ENCODE peak calls at places on chromosomes 12 and 14, in six cellular contexts. One of them, this sample, is unnamed.

GRCh38 chr14:92993302-92993701 is 70.4 kb downstream of the CHGA start:
- DNase-seq in GM23338: no peak
- DNase-seq in RWPE2: no peak
- DNase-seq in transverse colon: no peak
- DNase-seq in psoas muscle: no peak
- DNase-seq in hepatocyte: no peak
- DNase-seq in this sample: no peak

GRCh38 chr14:92263681-92264080 is 59.3 kb upstream of the SLC24A4 start:
- DNase-seq in GM23338: no peak
- DNase-seq in RWPE2: no peak
- DNase-seq in transverse colon: no peak
- DNase-seq in psoas muscle: no peak
- DNase-seq in hepatocyte: no peak
- DNase-seq in this sample: no peak

GRCh38 chr14:99800781-99801180 is 7.6 kb downstream of the EML1 start:
- DNase-seq in GM23338: no peak
- DNase-seq in RWPE2: no peak
- DNase-seq in transverse colon: no peak
- DNase-seq in psoas muscle: no peak
- DNase-seq in hepatocyte: no peak
- DNase-seq in this sample: no peak

GRCh38 chr12:10182662-10183061 is 3.8 kb downstream of the TMEM52B start:
- DNase-seq in GM23338: no peak
- DNase-seq in RWPE2: no peak
- DNase-seq in transverse colon: no peak
- DNase-seq in psoas muscle: no peak
- DNase-seq in hepatocyte: peak; percentile 32
- DNase-seq in this sample: no peak

GRCh38 chr12:52745554-52745953 is 31.6 kb downstream of the KRT76 start:
- DNase-seq in GM23338: no peak
- DNase-seq in RWPE2: no peak
- DNase-seq in transverse colon: no peak
- DNase-seq in psoas muscle: no peak
- DNase-seq in hepatocyte: no peak
- DNase-seq in this sample: no peak

GRCh38 chr12:120820885-120821510 is 83.2 kb downstream of the SPPL3 start:
- DNase-seq in GM23338: no peak
- DNase-seq in RWPE2: no peak
- DNase-seq in transverse colon: no peak
- DNase-seq in psoas muscle: no peak
- DNase-seq in hepatocyte: no peak
- DNase-seq in this sample: no peak

GRCh38 chr14:103702497-103703432 is 12.5 kb downstream of the XRCC3 start:
- DNase-seq in GM23338: no peak
- DNase-seq in RWPE2: no peak
- DNase-seq in transverse colon: no peak
- DNase-seq in psoas muscle: no peak
- DNase-seq in hepatocyte: no peak
- DNase-seq in this sample: no peak

GRCh38 chr12:104137175-104137901 is 672 bp downstream of the NFYB start:
- DNase-seq in GM23338: peak; percentile 70
- DNase-seq in RWPE2: no peak
- DNase-seq in transverse colon: peak; percentile 42
- DNase-seq in psoas muscle: peak; percentile 50
- DNase-seq in hepatocyte: peak; percentile 46
- DNase-seq in this sample: no peak

GRCh38 chr12:39618701-39619100 is 902 bp downstream of the ABCD2 start:
- DNase-seq in GM23338: no peak
- DNase-seq in RWPE2: no peak
- DNase-seq in transverse colon: no peak
- DNase-seq in psoas muscle: no peak
- DNase-seq in hepatocyte: no peak
- DNase-seq in this sample: no peak

GRCh38 chr14:93619176-93619793 is 169.0 kb downstream of the PRIMA1 start:
- DNase-seq in GM23338: peak; percentile 78
- DNase-seq in RWPE2: no peak
- DNase-seq in transverse colon: peak; percentile 9
- DNase-seq in psoas muscle: no peak
- DNase-seq in hepatocyte: peak; percentile 65
- DNase-seq in this sample: peak; percentile 17

GRCh38 chr12:43730283-43730682 is 28.3 kb downstream of the PUS7L start:
- DNase-seq in GM23338: no peak
- DNase-seq in RWPE2: no peak
- DNase-seq in transverse colon: no peak
- DNase-seq in psoas muscle: no peak
- DNase-seq in hepatocyte: no peak
- DNase-seq in this sample: no peak

GRCh38 chr12:43736921-43737440 is 21.6 kb downstream of the PUS7L start:
- DNase-seq in GM23338: no peak
- DNase-seq in RWPE2: no peak
- DNase-seq in transverse colon: no peak
- DNase-seq in psoas muscle: no peak
- DNase-seq in hepatocyte: no peak
- DNase-seq in this sample: no peak

GRCh38 chr12:43728698-43729097 is 29.9 kb downstream of the PUS7L start:
- DNase-seq in GM23338: no peak
- DNase-seq in RWPE2: no peak
- DNase-seq in transverse colon: no peak
- DNase-seq in psoas muscle: no peak
- DNase-seq in hepatocyte: no peak
- DNase-seq in this sample: no peak

GRCh38 chr12:43737646-43738045 is 20.9 kb downstream of the PUS7L start:
- DNase-seq in GM23338: no peak
- DNase-seq in RWPE2: no peak
- DNase-seq in transverse colon: no peak
- DNase-seq in psoas muscle: no peak
- DNase-seq in hepatocyte: no peak
- DNase-seq in this sample: no peak

GRCh38 chr12:43733687-43734086 is 24.9 kb downstream of the PUS7L start:
- DNase-seq in GM23338: no peak
- DNase-seq in RWPE2: no peak
- DNase-seq in transverse colon: no peak
- DNase-seq in psoas muscle: no peak
- DNase-seq in hepatocyte: no peak
- DNase-seq in this sample: no peak
- TF ChIP-seq CTCF in GM23338: no peak
- TF ChIP-seq CTCF in RWPE2: peak; percentile 26
- TF ChIP-seq CTCF in transverse colon: no peak
- TF ChIP-seq CTCF in psoas muscle: no peak
- TF ChIP-seq CTCF in hepatocyte: no peak
- TF ChIP-seq CTCF in this sample: peak; percentile 26

GRCh38 chr12:47740536-47741339 is 15.4 kb upstream of the ENDOU start:
- DNase-seq in GM23338: no peak
- DNase-seq in RWPE2: peak; percentile 54
- DNase-seq in transverse colon: peak; percentile 58
- DNase-seq in psoas muscle: no peak
- DNase-seq in hepatocyte: no peak
- DNase-seq in this sample: no peak
- H3K4me3 ChIP-seq in GM23338: no peak overlapping the region
- H3K4me3 ChIP-seq in RWPE2: no peak overlapping the region
- H3K4me3 ChIP-seq in transverse colon: no peak overlapping the region
- H3K4me3 ChIP-seq in psoas muscle: no peak overlapping the region
- H3K4me3 ChIP-seq in hepatocyte: no peak overlapping the region
- H3K4me3 ChIP-seq in this sample: no peak overlapping the region

DNA sequence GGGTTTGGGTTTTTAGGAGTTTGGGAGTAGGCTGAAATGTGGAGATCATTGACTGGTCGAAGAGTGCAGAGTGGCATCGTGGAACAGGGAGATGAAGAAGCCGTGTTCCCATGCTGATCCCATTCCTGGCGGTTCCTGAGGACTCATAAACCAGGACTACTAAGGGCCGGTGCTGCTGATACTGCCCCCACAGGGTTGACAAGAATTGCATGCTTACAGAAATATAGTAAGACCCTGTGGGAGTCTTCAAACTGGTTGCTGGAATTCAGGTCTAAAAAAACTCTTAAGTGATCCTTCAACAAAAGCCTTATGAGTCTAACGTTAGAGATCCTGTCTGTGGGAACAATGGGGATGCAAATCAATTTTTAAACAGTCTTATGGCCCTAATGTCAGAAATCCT is 64.0 kb upstream of the ARHGAP5 start:
- DNase-seq in GM23338: peak; percentile 75
- DNase-seq in RWPE2: no peak
- DNase-seq in transverse colon: no peak
- DNase-seq in psoas muscle: no peak
- DNase-seq in hepatocyte: no peak
- DNase-seq in this sample: no peak
- TF ChIP-seq CTCF in GM23338: peak; percentile 58
- TF ChIP-seq CTCF in RWPE2: no peak
- TF ChIP-seq CTCF in transverse colon: no peak
- TF ChIP-seq CTCF in psoas muscle: no peak
- TF ChIP-seq CTCF in hepatocyte: no peak
- TF ChIP-seq CTCF in this sample: no peak

GRCh38 chr12:114674201-114675047 is 9.6 kb downstream of the TBX3 start:
- DNase-seq in GM23338: peak; percentile 62
- DNase-seq in RWPE2: peak; percentile 60
- DNase-seq in transverse colon: no peak
- DNase-seq in psoas muscle: peak; percentile 19
- DNase-seq in hepatocyte: peak; percentile 41
- DNase-seq in this sample: no peak

GRCh38 chr12:114672817-114673168 is 11.2 kb downstream of the TBX3 start:
- DNase-seq in GM23338: peak; percentile 50
- DNase-seq in RWPE2: peak; percentile 66
- DNase-seq in transverse colon: no peak
- DNase-seq in psoas muscle: no peak
- DNase-seq in hepatocyte: peak; percentile 46
- DNase-seq in this sample: no peak

GRCh38 chr12:114671664-114672476 is 12.1 kb downstream of the TBX3 start:
- DNase-seq in GM23338: peak; percentile 73
- DNase-seq in RWPE2: no peak
- DNase-seq in transverse colon: no peak
- DNase-seq in psoas muscle: peak; percentile 55
- DNase-seq in hepatocyte: peak; percentile 75
- DNase-seq in this sample: no peak

GRCh38 chr12:114671321-114671663 is 12.7 kb downstream of the TBX3 start:
- DNase-seq in GM23338: no peak
- DNase-seq in RWPE2: no peak
- DNase-seq in transverse colon: no peak
- DNase-seq in psoas muscle: no peak
- DNase-seq in hepatocyte: no peak
- DNase-seq in this sample: no peak

DNA sequence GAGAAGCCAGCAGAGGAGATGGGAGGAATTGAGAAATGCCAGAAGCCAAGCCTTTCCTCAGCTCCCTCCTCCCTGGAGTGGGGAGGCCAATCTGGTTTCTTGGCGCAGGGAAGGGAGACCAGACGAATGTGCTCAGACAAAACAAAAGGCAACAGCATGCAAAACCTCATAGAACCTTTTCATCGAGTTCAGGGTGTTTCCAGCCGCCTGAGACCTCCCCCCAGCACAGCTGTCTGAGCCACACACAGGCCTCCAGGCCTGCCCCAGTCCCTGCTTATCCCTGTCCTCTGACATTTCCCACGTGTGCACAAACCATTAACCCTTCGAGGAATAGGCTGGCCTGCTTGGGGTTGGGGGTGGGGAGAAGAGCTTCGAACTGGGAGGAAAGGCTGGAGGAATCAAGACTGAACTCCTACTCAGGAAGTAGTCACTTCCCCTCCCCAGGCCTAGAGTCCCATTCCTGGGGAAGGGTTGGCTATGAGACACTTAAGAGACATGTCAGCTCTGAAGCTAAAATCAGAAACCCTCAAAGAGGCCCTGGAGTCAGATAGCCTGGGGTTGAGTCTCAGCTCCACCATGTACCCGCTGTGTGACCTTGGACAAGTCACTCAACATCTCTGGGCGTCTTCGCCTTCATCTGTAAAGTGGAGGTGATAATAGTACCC is 10.7 kb downstream of the TBX3 start:
- DNase-seq in GM23338: peak; percentile 78
- DNase-seq in RWPE2: peak; percentile 51
- DNase-seq in transverse colon: no peak
- DNase-seq in psoas muscle: no peak
- DNase-seq in hepatocyte: peak; percentile 68
- DNase-seq in this sample: peak; percentile 65
- H3K4me3 ChIP-seq in GM23338: no peak overlapping the region
- H3K4me3 ChIP-seq in RWPE2: no peak overlapping the region
- H3K4me3 ChIP-seq in transverse colon: no peak overlapping the region
- H3K4me3 ChIP-seq in psoas muscle: no peak overlapping the region
- H3K4me3 ChIP-seq in hepatocyte: peak overlapping the region; percentile 27
- H3K4me3 ChIP-seq in this sample: peak overlapping the region; percentile 93

DNA sequence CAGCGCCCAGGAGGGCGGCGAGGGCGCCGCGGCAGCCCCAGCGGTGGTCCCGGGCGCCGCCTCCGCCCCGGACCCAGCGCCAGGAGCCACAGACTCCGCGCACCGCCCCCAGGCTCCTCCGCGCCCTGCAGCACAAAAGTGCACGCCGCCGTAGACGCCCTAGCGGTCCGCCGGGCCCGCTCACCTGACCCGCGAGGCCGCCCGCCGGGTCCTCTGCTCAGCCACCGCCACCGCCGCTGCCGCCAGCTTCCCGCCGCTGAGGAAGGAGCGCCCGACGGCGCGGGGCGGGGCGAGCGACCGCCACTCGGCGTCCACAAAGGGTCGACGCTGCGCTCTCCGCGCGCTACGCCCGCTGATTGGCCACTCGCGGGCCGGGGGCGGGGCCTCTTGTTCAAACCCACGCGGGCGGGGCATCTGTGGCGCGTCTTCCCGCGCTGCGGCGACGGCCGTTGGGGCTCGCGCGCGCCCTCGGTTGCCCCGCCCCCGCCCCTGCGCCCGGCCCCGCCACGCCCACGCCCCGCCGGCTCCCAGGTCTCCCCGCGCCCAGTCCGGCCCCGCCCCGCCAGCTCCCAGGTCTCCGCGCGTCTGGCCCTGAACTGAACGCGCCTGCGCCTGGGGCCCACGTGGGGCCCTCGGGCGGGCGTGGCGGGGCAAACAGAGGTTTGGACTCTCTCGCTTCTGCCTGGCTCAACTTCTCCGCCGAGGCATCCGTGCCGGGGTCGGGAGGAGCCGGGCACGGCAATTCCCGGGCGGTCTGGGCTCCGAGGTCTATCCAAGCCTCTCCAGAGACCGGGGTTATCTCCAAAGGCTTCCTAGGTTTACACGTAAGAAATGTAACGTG is at the start of gene CDCA4:
- DNase-seq in GM23338: peak; percentile 98
- DNase-seq in RWPE2: peak; percentile 98
- DNase-seq in transverse colon: peak; percentile 97
- DNase-seq in psoas muscle: peak; percentile 98
- DNase-seq in hepatocyte: peak; percentile 99
- DNase-seq in this sample: peak; percentile 74
- TF ChIP-seq CTCF in GM23338: no peak
- TF ChIP-seq CTCF in RWPE2: no peak
- TF ChIP-seq CTCF in transverse colon: no peak
- TF ChIP-seq CTCF in psoas muscle: no peak
- TF ChIP-seq CTCF in hepatocyte: no peak
- TF ChIP-seq CTCF in this sample: no peak

GRCh38 chr14:75430526-75430925 is 2.7 kb downstream of the JDP2 start:
- DNase-seq in GM23338: no peak
- DNase-seq in RWPE2: no peak
- DNase-seq in transverse colon: no peak
- DNase-seq in psoas muscle: peak; percentile 53
- DNase-seq in hepatocyte: peak; percentile 53
- DNase-seq in this sample: peak; percentile 71
- H3K4me3 ChIP-seq in GM23338: peak overlapping the region; percentile 87
- H3K4me3 ChIP-seq in RWPE2: no peak overlapping the region
- H3K4me3 ChIP-seq in transverse colon: no peak overlapping the region
- H3K4me3 ChIP-seq in psoas muscle: peak overlapping the region; percentile 75
- H3K4me3 ChIP-seq in hepatocyte: no peak overlapping the region
- H3K4me3 ChIP-seq in this sample: no peak overlapping the region

GRCh38 chr14:63287661-63288483 is 30.9 kb downstream of the GPHB5 start:
- DNase-seq in GM23338: no peak
- DNase-seq in RWPE2: no peak
- DNase-seq in transverse colon: no peak
- DNase-seq in psoas muscle: no peak
- DNase-seq in hepatocyte: no peak
- DNase-seq in this sample: no peak
- TF ChIP-seq CTCF in GM23338: no peak
- TF ChIP-seq CTCF in RWPE2: no peak
- TF ChIP-seq CTCF in transverse colon: no peak
- TF ChIP-seq CTCF in psoas muscle: no peak
- TF ChIP-seq CTCF in hepatocyte: no peak
- TF ChIP-seq CTCF in this sample: no peak